ENCODE peak calls at places on chromosomes 5 and 9, in eight cellular contexts. R is GM03348; L is EL; F is SHP77 treated with DMSO at 0.1 percent for 48 hours; U is C1 segment of cervical spinal cord; E is activated CD4-positive, alpha-beta T cell treated with anti-CD3 and anti-CD28 coated beads, Interleukin-2, amount 50 U/mL, for 1 hour; Q is CD8-positive, alpha-beta memory T cell; G is foreskin fibroblast. T is an unnamed sample.

GRCh38 chr9:130689937-130690700 is 3.5 kb upstream of the EXOSC2 start:
- DNase-seq in U (peak; percentile 35), F (peak; percentile 87), G (peak; percentile 89), Q (no peak), R (peak; percentile 94), E (no peak), L (peak; percentile 97), T (no peak)

GRCh38 chr9:28926311-28926710 is 1353.0 kb upstream of the C9orf72 start:
- DNase-seq in L (no peak), Q (no peak), E (no peak), U (no peak), R (no peak), G (no peak), F (no peak), T (no peak)

GRCh38 chr5:95178046-95178651 is 106.7 kb downstream of the MCTP1 start:
- DNase-seq in F (peak; percentile 91), R (no peak), U (no peak), E (no peak), L (peak; percentile 27), Q (no peak), G (peak; percentile 4), T (no peak)

GRCh38 chr5:141521244-141521781 is 32.4 kb downstream of the PCDHGC5 start:
- DNase-seq in G (peak; percentile 97), F (no peak), R (peak; percentile 82), Q (no peak), U (peak; percentile 48), L (peak; percentile 98), E (no peak), T (peak; percentile 82)

GRCh38 chr9:135980926-135981630 is 19.9 kb upstream of the UBAC1 start:
- DNase-seq in R (no peak), G (no peak), F (no peak), U (peak; percentile 87), Q (no peak), L (no peak), E (no peak), T (no peak)

GRCh38 chr5:56735845-56736641 is 79.3 kb upstream of the MAP3K1 start:
- DNase-seq in F (no peak), Q (no peak), G (no peak), U (peak; percentile 4), L (no peak), R (no peak), E (no peak), T (no peak)

GRCh38 chr5:40518511-40518917 is 161.2 kb upstream of the PTGER4 start:
- DNase-seq in G (peak; percentile 87), E (no peak), L (peak; percentile 84), F (no peak), Q (no peak), U (no peak), R (no peak), T (peak; percentile 97)

GRCh38 chr9:33818167-33818831 is 1.3 kb downstream of the UBE2R2 start:
- DNase-seq in L (peak; percentile 12), R (no peak), G (peak; percentile 60), E (peak; percentile 46), F (no peak), Q (no peak), U (no peak), T (no peak)

GRCh38 chr5:65895891-65896290 is 30.5 kb upstream of the ERBIN start:
- DNase-seq in U (no peak), Q (no peak), F (no peak), R (no peak), G (no peak), E (no peak), L (no peak), T (no peak)

GRCh38 chr9:76690575-76691370 is 73.5 kb upstream of the PCA3 start:
- DNase-seq in Q (no peak), E (no peak), R (no peak), L (no peak), G (no peak), U (no peak), F (no peak), T (no peak)

GRCh38 chr5:60377826-60378225 is 322.1 kb downstream of the DEPDC1B start:
- DNase-seq in F (no peak), L (peak; percentile 10), U (no peak), Q (no peak), E (no peak), G (peak; percentile 2), R (no peak), T (no peak)

GRCh38 chr9:115194216-115194615 is 76.3 kb upstream of the TNC start:
- DNase-seq in Q (no peak), L (peak; percentile 63), U (no peak), G (peak; percentile 73), R (no peak), F (no peak), E (no peak), T (no peak)

GRCh38 chr9:78064075-78064474 is 32.5 kb upstream of the GNAQ start:
- DNase-seq in F (no peak), Q (no peak), L (no peak), G (no peak), E (no peak), U (peak; percentile 1), R (peak; percentile 10), T (no peak)

T was measured in RWPE2.